ENCODE peak calls at places on chromosomes 4 and X, in six cellular contexts. H is breast epithelium; R is CD8-positive, alpha-beta memory T cell; X is A549; C is spleen; A is mucosa of descending colon. P is an unnamed sample.

GRCh38 chr4:94334962-94335361 is 7.7 kb downstream of the HPGDS start:
- DNase-seq in H (no peak), R (no peak), X (no peak), C (no peak), A (no peak), P (no peak)

GRCh38 chrX:139831689-139832456 is 101.0 kb downstream of the ATP11C start:
- DNase-seq in H (no peak), R (no peak), X (no peak), C (no peak), A (peak; percentile 39), P (no peak)

GRCh38 chr4:67483868-67484602 is 61.3 kb downstream of the CENPC start:
- DNase-seq in H (no peak), R (no peak), X (no peak), C (no peak), A (no peak), P (no peak)

GRCh38 chr4:1290165-1290977 is 680 bp downstream of the MAEA start:
- DNase-seq in H (no peak), R (no peak), X (no peak), C (peak; percentile 76), A (peak; percentile 69), P (no peak)

GRCh38 chr4:48081196-48081595 is 52.9 kb downstream of the TXK start:
- DNase-seq in H (no peak), R (no peak), X (no peak), C (no peak), A (no peak), P (no peak)

GRCh38 chrX:41452565-41452964 is 5.4 kb downstream of the NYX start:
- DNase-seq in H (no peak), R (no peak), X (no peak), C (peak; percentile 6), A (no peak), P (no peak)

GRCh38 chrX:119672252-119672825 is 20.6 kb downstream of the SEPTIN6 start:
- DNase-seq in H (no peak), R (no peak), X (no peak), C (peak; percentile 15), A (no peak), P (no peak)

GRCh38 chr4:126583509-126583908 is 1049.2 kb upstream of the INTU start:
- DNase-seq in H (no peak), R (no peak), X (no peak), C (no peak), A (no peak), P (no peak)

GRCh38 chr4:128974203-128974602 is 119.1 kb downstream of the SCLT1 start:
- DNase-seq in H (no peak), R (no peak), X (no peak), C (no peak), A (no peak), P (no peak)

GRCh38 chr4:54746228-54746627 is 88.5 kb downstream of the KIT start:
- DNase-seq in H (no peak), R (no peak), X (no peak), C (no peak), A (no peak), P (no peak)

GRCh38 chrX:40237745-40238178 is 140.0 kb upstream of the BCOR start:
- DNase-seq in H (no peak), R (no peak), X (no peak), C (peak; percentile 70), A (no peak), P (no peak)

GRCh38 chr4:46124773-46125172 is 919 bp upstream of the GABRG1 start:
- DNase-seq in H (no peak), R (no peak), X (no peak), C (no peak), A (no peak), P (no peak)

GRCh38 chr4:37973481-37973880 is 13.3 kb downstream of the PTTG2 start:
- DNase-seq in H (no peak), R (no peak), X (no peak), C (no peak), A (no peak), P (no peak)

GRCh38 chr4:23266401-23266800 is 573.7 kb downstream of the GBA3 start:
- DNase-seq in H (no peak), R (no peak), X (no peak), C (no peak), A (no peak), P (no peak)

GRCh38 chr4:113732-114131 is 10.6 kb upstream of the ZNF718 start:
- DNase-seq in H (no peak), R (no peak), X (no peak), C (no peak), A (no peak), P (no peak)
- H3K4me1 ChIP-seq in H (no peaks in the 10 kb centered on the region), R (no peaks in the 10 kb centered on the region), X (no peaks in the 10 kb centered on the region), C (no peaks in the 10 kb centered on the region), A (no peaks in the 10 kb centered on the region), P (no peaks in the 10 kb centered on the region)

GRCh38 chrX:8844157-8844556 is 43.0 kb upstream of the FAM9A start:
- DNase-seq in H (no peak), R (no peak), X (no peak), C (no peak), A (no peak), P (no peak)

GRCh38 chrX:8845060-8845459 is 43.9 kb upstream of the FAM9A start:
- DNase-seq in H (no peak), R (no peak), X (peak; percentile 62), C (no peak), A (no peak), P (no peak)

GRCh38 chrX:8848921-8849320 is 47.7 kb upstream of the FAM9A start:
- DNase-seq in H (no peak), R (no peak), X (no peak), C (no peak), A (no peak), P (no peak)

GRCh38 chrX:8845469-8845868 is 44.3 kb upstream of the FAM9A start:
- DNase-seq in H (no peak), R (no peak), X (no peak), C (no peak), A (no peak), P (no peak)

GRCh38 chrX:8846271-8846670 is 45.1 kb upstream of the FAM9A start:
- DNase-seq in H (no peak), R (no peak), X (no peak), C (no peak), A (no peak), P (no peak)
- H3K4me1 ChIP-seq in H (no peaks in the 10 kb centered on the region), R (no peaks in the 10 kb centered on the region), X (peaks cover 61% of the 10 kb centered on the region), C (no peaks in the 10 kb centered on the region), A (no peaks in the 10 kb centered on the region), P (no peaks in the 10 kb centered on the region)

DNA sequence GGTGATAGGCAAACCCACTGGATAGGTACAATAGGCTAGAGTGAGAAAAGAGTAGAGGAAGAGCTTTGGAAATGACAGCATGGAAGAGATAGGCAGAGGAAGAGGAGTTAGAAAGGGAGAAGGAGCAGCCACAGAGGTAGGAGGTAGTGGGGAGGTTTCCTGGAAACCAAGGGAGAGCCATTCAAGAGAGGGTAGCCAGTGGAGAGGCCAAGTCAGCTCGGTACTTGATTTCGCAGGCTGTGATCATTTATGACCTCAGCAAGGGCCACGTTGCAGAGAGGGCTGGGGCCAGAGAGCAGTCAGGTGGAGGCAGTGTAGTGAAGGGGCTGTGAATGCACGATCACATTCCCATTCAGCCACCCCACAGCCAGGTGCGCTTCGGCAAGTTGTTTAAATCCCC is 76.0 kb downstream of the TMEM131L start:
- DNase-seq in H (no peak), R (no peak), X (no peak), C (no peak), A (no peak), P (no peak)
- H3K4me1 ChIP-seq in H (no peaks in the 10 kb centered on the region), R (peaks cover 55% of the 10 kb centered on the region), X (no peaks in the 10 kb centered on the region), C (peaks cover 64% of the 10 kb centered on the region), A (no peaks in the 10 kb centered on the region), P (peaks cover 67% of the 10 kb centered on the region)

GRCh38 chrX:129663171-129663570 is 8.4 kb upstream of the APLN start:
- DNase-seq in H (no peak), R (no peak), X (no peak), C (no peak), A (no peak), P (no peak)

GRCh38 chrX:129667412-129667811 is 12.7 kb upstream of the APLN start:
- DNase-seq in H (no peak), R (no peak), X (no peak), C (no peak), A (no peak), P (no peak)

GRCh38 chrX:129661369-129661768 is 6.6 kb upstream of the APLN start:
- DNase-seq in H (no peak), R (no peak), X (no peak), C (no peak), A (no peak), P (no peak)

GRCh38 chrX:129665916-129666644 is 11.3 kb upstream of the APLN start:
- DNase-seq in H (no peak), R (no peak), X (peak; percentile 66), C (no peak), A (no peak), P (no peak)
- H3K4me1 ChIP-seq in H (no peaks in the 10 kb centered on the region), R (no peaks in the 10 kb centered on the region), X (peaks cover 20% of the 10 kb centered on the region), C (no peaks in the 10 kb centered on the region), A (no peaks in the 10 kb centered on the region), P (no peaks in the 10 kb centered on the region)

GRCh38 chrX:79130857-79131256 is 13.6 kb upstream of the GPR174 start:
- DNase-seq in H (no peak), R (no peak), X (no peak), C (no peak), A (no peak), P (no peak)
- H3K4me1 ChIP-seq in H (no peaks in the 10 kb centered on the region), R (peaks cover 10% of the 10 kb centered on the region), X (no peaks in the 10 kb centered on the region), C (no peaks in the 10 kb centered on the region), A (no peaks in the 10 kb centered on the region), P (peaks cover 7% of the 10 kb centered on the region)

GRCh38 chr4:41209901-41210300 is 4.4 kb downstream of the APBB2 start:
- DNase-seq in H (no peak), R (no peak), X (no peak), C (no peak), A (peak; percentile 12), P (no peak)

GRCh38 chr4:41205854-41206460 is 8.4 kb downstream of the APBB2 start:
- DNase-seq in H (no peak), R (no peak), X (no peak), C (no peak), A (no peak), P (no peak)

GRCh38 chr4:41209187-41209586 is 5.2 kb downstream of the APBB2 start:
- DNase-seq in H (no peak), R (no peak), X (no peak), C (no peak), A (peak; percentile 67), P (no peak)

GRCh38 chr4:41205130-41205529 is 9.2 kb downstream of the APBB2 start:
- DNase-seq in H (no peak), R (no peak), X (no peak), C (no peak), A (no peak), P (no peak)

GRCh38 chr4:41207330-41207831 is 7.0 kb downstream of the APBB2 start:
- DNase-seq in H (no peak), R (no peak), X (no peak), C (no peak), A (no peak), P (no peak)
- H3K4me1 ChIP-seq in H (no peaks in the 10 kb centered on the region), R (no peaks in the 10 kb centered on the region), X (peaks cover 28% of the 10 kb centered on the region), C (peaks cover 4% of the 10 kb centered on the region), A (peaks cover 13% of the 10 kb centered on the region), P (no peaks in the 10 kb centered on the region)

GRCh38 chr4:119281374-119281773 is 40.6 kb downstream of the FABP2 start:
- DNase-seq in H (no peak), R (no peak), X (no peak), C (no peak), A (no peak), P (no peak)
- H3K4me1 ChIP-seq in H (no peaks in the 10 kb centered on the region), R (peaks cover 9% of the 10 kb centered on the region), X (peaks cover 30% of the 10 kb centered on the region), C (peaks cover 20% of the 10 kb centered on the region), A (peaks cover 5% of the 10 kb centered on the region), P (no peaks in the 10 kb centered on the region)